ENCODE peak calls at places on chromosomes 7 and 10, in eight cellular contexts. One of them, this sample, is unnamed.

GRCh38 chr10:72311667-72312066 is 37.9 kb downstream of the DDIT4 start:
- DNase-seq in heart left ventricle: no peak
- DNase-seq in non-pigmented ciliary epithelial cell: no peak
- DNase-seq in WERI-Rb-1: no peak
- DNase-seq in central memory CD4-positive, alpha-beta T cell: no peak
- DNase-seq in CD4-positive, alpha-beta memory T cell: no peak
- DNase-seq in COLO829: no peak
- DNase-seq in GM23248: no peak
- DNase-seq in this sample: no peak

GRCh38 chr10:120458432-120458831 is 1.4 kb downstream of the PLPP4 start:
- DNase-seq in WERI-Rb-1: no peak
- DNase-seq in COLO829: no peak
- DNase-seq in non-pigmented ciliary epithelial cell: no peak
- DNase-seq in GM23248: no peak
- DNase-seq in heart left ventricle: no peak
- DNase-seq in CD4-positive, alpha-beta memory T cell: no peak
- DNase-seq in central memory CD4-positive, alpha-beta T cell: no peak
- DNase-seq in this sample: no peak

GRCh38 chr7:27210441-27211083 is 10.7 kb upstream of the HOXA13 start:
- DNase-seq in WERI-Rb-1: peak
- DNase-seq in COLO829: peak
- DNase-seq in GM23248: peak
- DNase-seq in central memory CD4-positive, alpha-beta T cell: no peak
- DNase-seq in non-pigmented ciliary epithelial cell: no peak
- DNase-seq in CD4-positive, alpha-beta memory T cell: no peak
- DNase-seq in heart left ventricle: no peak
- DNase-seq in this sample: peak

GRCh38 chr10:103466734-103467133 is 8.0 kb upstream of the CALHM1 start:
- DNase-seq in WERI-Rb-1: no peak
- DNase-seq in CD4-positive, alpha-beta memory T cell: no peak
- DNase-seq in heart left ventricle: no peak
- DNase-seq in central memory CD4-positive, alpha-beta T cell: no peak
- DNase-seq in GM23248: no peak
- DNase-seq in non-pigmented ciliary epithelial cell: no peak
- DNase-seq in COLO829: no peak
- DNase-seq in this sample: no peak

GRCh38 chr10:34739915-34740314 is 75.2 kb downstream of the PARD3 start:
- DNase-seq in heart left ventricle: peak
- DNase-seq in WERI-Rb-1: peak
- DNase-seq in GM23248: peak
- DNase-seq in non-pigmented ciliary epithelial cell: peak
- DNase-seq in central memory CD4-positive, alpha-beta T cell: no peak
- DNase-seq in CD4-positive, alpha-beta memory T cell: no peak
- DNase-seq in COLO829: no peak
- DNase-seq in this sample: peak

GRCh38 chr10:77310288-77310687 is 327.3 kb downstream of the KCNMA1 start:
- DNase-seq in central memory CD4-positive, alpha-beta T cell: no peak
- DNase-seq in CD4-positive, alpha-beta memory T cell: no peak
- DNase-seq in non-pigmented ciliary epithelial cell: no peak
- DNase-seq in COLO829: no peak
- DNase-seq in GM23248: no peak
- DNase-seq in WERI-Rb-1: no peak
- DNase-seq in heart left ventricle: no peak
- DNase-seq in this sample: no peak

GRCh38 chr7:82319674-82320118 is 123.9 kb downstream of the CACNA2D1 start:
- DNase-seq in COLO829: no peak
- DNase-seq in non-pigmented ciliary epithelial cell: peak
- DNase-seq in heart left ventricle: peak
- DNase-seq in GM23248: peak
- DNase-seq in central memory CD4-positive, alpha-beta T cell: no peak
- DNase-seq in WERI-Rb-1: no peak
- DNase-seq in CD4-positive, alpha-beta memory T cell: no peak
- DNase-seq in this sample: peak

GRCh38 chr7:76386691-76387260 is 22.7 kb downstream of the SSC4D start:
- DNase-seq in heart left ventricle: no peak
- DNase-seq in non-pigmented ciliary epithelial cell: no peak
- DNase-seq in CD4-positive, alpha-beta memory T cell: no peak
- DNase-seq in GM23248: peak
- DNase-seq in WERI-Rb-1: peak
- DNase-seq in COLO829: no peak
- DNase-seq in central memory CD4-positive, alpha-beta T cell: no peak
- DNase-seq in this sample: no peak

GRCh38 chr7:84181628-84182027 is 13.0 kb downstream of the SEMA3A start:
- DNase-seq in non-pigmented ciliary epithelial cell: no peak
- DNase-seq in GM23248: no peak
- DNase-seq in WERI-Rb-1: no peak
- DNase-seq in COLO829: no peak
- DNase-seq in central memory CD4-positive, alpha-beta T cell: no peak
- DNase-seq in CD4-positive, alpha-beta memory T cell: no peak
- DNase-seq in heart left ventricle: no peak
- DNase-seq in this sample: no peak

GRCh38 chr7:107327986-107328569 is 141.8 kb upstream of the GPR22 start:
- DNase-seq in heart left ventricle: no peak
- DNase-seq in GM23248: peak
- DNase-seq in WERI-Rb-1: no peak
- DNase-seq in COLO829: peak
- DNase-seq in non-pigmented ciliary epithelial cell: peak
- DNase-seq in central memory CD4-positive, alpha-beta T cell: no peak
- DNase-seq in CD4-positive, alpha-beta memory T cell: no peak
- DNase-seq in this sample: no peak

GRCh38 chr7:85310301-85310700 is 123.4 kb upstream of the SEMA3D start:
- DNase-seq in GM23248: no peak
- DNase-seq in non-pigmented ciliary epithelial cell: no peak
- DNase-seq in central memory CD4-positive, alpha-beta T cell: no peak
- DNase-seq in CD4-positive, alpha-beta memory T cell: no peak
- DNase-seq in heart left ventricle: no peak
- DNase-seq in WERI-Rb-1: no peak
- DNase-seq in COLO829: no peak
- DNase-seq in this sample: no peak

GRCh38 chr7:141094336-141095070 is 20.6 kb downstream of the TMEM178B start:
- DNase-seq in WERI-Rb-1: no peak
- DNase-seq in heart left ventricle: no peak
- DNase-seq in central memory CD4-positive, alpha-beta T cell: no peak
- DNase-seq in COLO829: no peak
- DNase-seq in CD4-positive, alpha-beta memory T cell: no peak
- DNase-seq in GM23248: no peak
- DNase-seq in non-pigmented ciliary epithelial cell: no peak
- DNase-seq in this sample: no peak

GRCh38 chr10:117364121-117364960 is 10.9 kb downstream of the PDZD8 start:
- DNase-seq in GM23248: no peak
- DNase-seq in non-pigmented ciliary epithelial cell: no peak
- DNase-seq in WERI-Rb-1: no peak
- DNase-seq in central memory CD4-positive, alpha-beta T cell: no peak
- DNase-seq in CD4-positive, alpha-beta memory T cell: no peak
- DNase-seq in heart left ventricle: no peak
- DNase-seq in COLO829: no peak
- DNase-seq in this sample: no peak

GRCh38 chr7:22667562-22668239 is 59.3 kb upstream of the IL6 start:
- DNase-seq in central memory CD4-positive, alpha-beta T cell: no peak
- DNase-seq in COLO829: no peak
- DNase-seq in WERI-Rb-1: no peak
- DNase-seq in GM23248: peak
- DNase-seq in non-pigmented ciliary epithelial cell: no peak
- DNase-seq in heart left ventricle: no peak
- DNase-seq in CD4-positive, alpha-beta memory T cell: no peak
- DNase-seq in this sample: no peak

GRCh38 chr7:148912151-148912550 is 28.1 kb upstream of the EZH2 start:
- DNase-seq in COLO829: no peak
- DNase-seq in GM23248: no peak
- DNase-seq in heart left ventricle: no peak
- DNase-seq in WERI-Rb-1: no peak
- DNase-seq in non-pigmented ciliary epithelial cell: no peak
- DNase-seq in CD4-positive, alpha-beta memory T cell: no peak
- DNase-seq in central memory CD4-positive, alpha-beta T cell: no peak
- DNase-seq in this sample: no peak

GRCh38 chr10:114026189-114027040 is 17.3 kb upstream of the ADRB1 start:
- DNase-seq in non-pigmented ciliary epithelial cell: peak
- DNase-seq in CD4-positive, alpha-beta memory T cell: no peak
- DNase-seq in central memory CD4-positive, alpha-beta T cell: no peak
- DNase-seq in WERI-Rb-1: no peak
- DNase-seq in COLO829: peak
- DNase-seq in GM23248: peak
- DNase-seq in heart left ventricle: no peak
- DNase-seq in this sample: no peak

GRCh38 chr10:44516941-44517340 is 132.0 kb upstream of the CXCL12 start:
- DNase-seq in CD4-positive, alpha-beta memory T cell: no peak
- DNase-seq in WERI-Rb-1: no peak
- DNase-seq in central memory CD4-positive, alpha-beta T cell: no peak
- DNase-seq in GM23248: no peak
- DNase-seq in COLO829: no peak
- DNase-seq in heart left ventricle: no peak
- DNase-seq in non-pigmented ciliary epithelial cell: no peak
- DNase-seq in this sample: no peak

GRCh38 chr7:16564909-16565426 is 38.3 kb downstream of the LRRC72 start:
- DNase-seq in central memory CD4-positive, alpha-beta T cell: peak
- DNase-seq in non-pigmented ciliary epithelial cell: peak
- DNase-seq in COLO829: peak
- DNase-seq in CD4-positive, alpha-beta memory T cell: peak
- DNase-seq in WERI-Rb-1: no peak
- DNase-seq in heart left ventricle: no peak
- DNase-seq in GM23248: peak
- DNase-seq in this sample: peak

GRCh38 chr10:119803264-119803663 is 69.4 kb downstream of the MCMBP start:
- DNase-seq in GM23248: peak
- DNase-seq in CD4-positive, alpha-beta memory T cell: no peak
- DNase-seq in non-pigmented ciliary epithelial cell: no peak
- DNase-seq in heart left ventricle: no peak
- DNase-seq in COLO829: no peak
- DNase-seq in central memory CD4-positive, alpha-beta T cell: no peak
- DNase-seq in WERI-Rb-1: no peak
- DNase-seq in this sample: no peak

GRCh38 chr7:99403764-99404163 is 4.6 kb downstream of the PDAP1 start:
- DNase-seq in heart left ventricle: no peak
- DNase-seq in non-pigmented ciliary epithelial cell: no peak
- DNase-seq in COLO829: no peak
- DNase-seq in CD4-positive, alpha-beta memory T cell: no peak
- DNase-seq in central memory CD4-positive, alpha-beta T cell: no peak
- DNase-seq in WERI-Rb-1: no peak
- DNase-seq in GM23248: no peak
- DNase-seq in this sample: no peak

GRCh38 chr10:116589911-116590310 is 848 bp upstream of the PNLIPRP1 start:
- DNase-seq in GM23248: no peak
- DNase-seq in heart left ventricle: no peak
- DNase-seq in COLO829: no peak
- DNase-seq in central memory CD4-positive, alpha-beta T cell: no peak
- DNase-seq in CD4-positive, alpha-beta memory T cell: no peak
- DNase-seq in non-pigmented ciliary epithelial cell: no peak
- DNase-seq in WERI-Rb-1: no peak
- DNase-seq in this sample: no peak

GRCh38 chr7:128236924-128237586 is 4.0 kb upstream of the LEP start:
- DNase-seq in CD4-positive, alpha-beta memory T cell: peak
- DNase-seq in non-pigmented ciliary epithelial cell: peak
- DNase-seq in COLO829: no peak
- DNase-seq in GM23248: peak
- DNase-seq in WERI-Rb-1: no peak
- DNase-seq in central memory CD4-positive, alpha-beta T cell: no peak
- DNase-seq in heart left ventricle: no peak
- DNase-seq in this sample: no peak

GRCh38 chr10:21479553-21480315 is 45.7 kb downstream of the SKIDA1 start:
- DNase-seq in COLO829: no peak
- DNase-seq in WERI-Rb-1: no peak
- DNase-seq in central memory CD4-positive, alpha-beta T cell: no peak
- DNase-seq in GM23248: no peak
- DNase-seq in heart left ventricle: no peak
- DNase-seq in CD4-positive, alpha-beta memory T cell: no peak
- DNase-seq in non-pigmented ciliary epithelial cell: no peak
- DNase-seq in this sample: no peak

GRCh38 chr7:17095001-17095574 is 203.4 kb upstream of the AHR start:
- DNase-seq in non-pigmented ciliary epithelial cell: no peak
- DNase-seq in central memory CD4-positive, alpha-beta T cell: no peak
- DNase-seq in WERI-Rb-1: no peak
- DNase-seq in CD4-positive, alpha-beta memory T cell: no peak
- DNase-seq in heart left ventricle: no peak
- DNase-seq in GM23248: peak
- DNase-seq in COLO829: peak
- DNase-seq in this sample: no peak

GRCh38 chr10:113322843-113323242 is 230.0 kb upstream of the HABP2 start:
- DNase-seq in non-pigmented ciliary epithelial cell: no peak
- DNase-seq in central memory CD4-positive, alpha-beta T cell: no peak
- DNase-seq in COLO829: no peak
- DNase-seq in CD4-positive, alpha-beta memory T cell: no peak
- DNase-seq in WERI-Rb-1: no peak
- DNase-seq in GM23248: no peak
- DNase-seq in heart left ventricle: no peak
- DNase-seq in this sample: no peak

GRCh38 chr7:84256481-84256880 is 61.9 kb upstream of the SEMA3A start:
- DNase-seq in WERI-Rb-1: no peak
- DNase-seq in GM23248: no peak
- DNase-seq in central memory CD4-positive, alpha-beta T cell: no peak
- DNase-seq in non-pigmented ciliary epithelial cell: no peak
- DNase-seq in heart left ventricle: no peak
- DNase-seq in COLO829: peak
- DNase-seq in CD4-positive, alpha-beta memory T cell: no peak
- DNase-seq in this sample: no peak

GRCh38 chr7:100721505-100721812 is 1.2 kb downstream of the EPO start:
- DNase-seq in central memory CD4-positive, alpha-beta T cell: no peak
- DNase-seq in non-pigmented ciliary epithelial cell: no peak
- DNase-seq in WERI-Rb-1: no peak
- DNase-seq in GM23248: no peak
- DNase-seq in heart left ventricle: no peak
- DNase-seq in COLO829: no peak
- DNase-seq in CD4-positive, alpha-beta memory T cell: no peak
- DNase-seq in this sample: no peak

GRCh38 chr10:86658261-86658741 is 4.0 kb downstream of the OPN4 start:
- DNase-seq in GM23248: no peak
- DNase-seq in non-pigmented ciliary epithelial cell: no peak
- DNase-seq in CD4-positive, alpha-beta memory T cell: no peak
- DNase-seq in COLO829: no peak
- DNase-seq in central memory CD4-positive, alpha-beta T cell: no peak
- DNase-seq in heart left ventricle: peak
- DNase-seq in WERI-Rb-1: no peak
- DNase-seq in this sample: no peak